ENCODE peak calls at places on chromosomes 13 and 19, in nine cellular contexts. O is Daoy; B is AG08395; P is COR-L47; K is stimulated activated CD4-positive, alpha-beta T cell treated with anti-CD3 and anti-CD28 coated beads, TNF-alpha, amount 100 ng/mL, for 1 hour; A is HS-27A; D is activated T-helper 1 cell treated with anti-CD3 and anti-CD28 coated beads, Interleukin-12 subunit alpha, Interleukin-12 subunit beta, Interleukin-2, Interleukin-4 antibody, amounts not matched to agents 30 ng/mL and 10 ng/mL and 1 ng/mL, durations not matched to agents 14 hours and 24 hours and 36 hours; Z is AG04450; Q is KG1. E is an unnamed sample.
A peak's percentile ranks its signal among the peaks of the same experiment; 100 is the strongest.

GRCh38 chr13:59750860-59751259 is 412.9 kb downstream of the DIAPH3 start:
- DNase-seq in O (no peak), B (peak; percentile 80), P (no peak), K (no peak), A (no peak), D (no peak), Z (peak; percentile 13), Q (no peak), E (no peak)

GRCh38 chr13:110981379-110981778 is 66.5 kb upstream of the ANKRD10 start:
- DNase-seq in O (no peak), B (no peak), P (no peak), K (no peak), A (no peak), D (no peak), Z (no peak), Q (no peak), E (no peak)

GRCh38 chr13:73938375-73939070 is 195.7 kb downstream of the KLF12 start:
- DNase-seq in O (peak; percentile 68), B (peak; percentile 69), P (no peak), K (no peak), A (peak; percentile 34), D (no peak), Z (peak; percentile 65), Q (no peak), E (peak; percentile 18)

GRCh38 chr13:97076898-97077297 is 82.6 kb upstream of the OXGR1 start:
- DNase-seq in O (peak; percentile 10), B (no peak), P (no peak), K (no peak), A (no peak), D (no peak), Z (no peak), Q (no peak), E (no peak)

GRCh38 chr13:20489185-20489820 is 36.4 kb downstream of the CRYL1 start:
- DNase-seq in O (peak; percentile 55), B (no peak), P (peak; percentile 84), K (no peak), A (no peak), D (peak; percentile 25), Z (no peak), Q (no peak), E (no peak)

GRCh38 chr13:79392882-79393563 is 13.0 kb downstream of the RBM26 start:
- DNase-seq in O (peak; percentile 63), B (peak; percentile 35), P (no peak), K (no peak), A (no peak), D (peak; percentile 29), Z (no peak), Q (peak; percentile 29), E (no peak)

GRCh38 chr19:32380269-32380668 is 25.3 kb upstream of the DPY19L3 start:
- DNase-seq in O (no peak), B (no peak), P (no peak), K (no peak), A (no peak), D (no peak), Z (no peak), Q (no peak), E (no peak)

GRCh38 chr13:82654851-82655517 is 1227.3 kb downstream of the SLITRK1 start:
- DNase-seq in O (no peak), B (no peak), P (no peak), K (no peak), A (no peak), D (no peak), Z (peak; percentile 56), Q (no peak), E (peak; percentile 44)

GRCh38 chr19:5691205-5691929 is 1.3 kb downstream of the RPL36 start:
- DNase-seq in O (peak; percentile 59), B (peak; percentile 25), P (peak; percentile 61), K (no peak), A (no peak), D (no peak), Z (no peak), Q (no peak), E (peak; percentile 70)

GRCh38 chr19:13838071-13838942 is 38.6 kb upstream of the NANOS3 start:
- DNase-seq in O (no peak), B (no peak), P (no peak), K (no peak), A (no peak), D (no peak), Z (no peak), Q (no peak), E (no peak)

GRCh38 chr13:51797664-51798488 is 6.1 kb downstream of the DHRS12 start:
- DNase-seq in O (peak; percentile 56), B (peak; percentile 15), P (peak; percentile 89), K (no peak), A (no peak), D (peak; percentile 52), Z (no peak), Q (peak; percentile 14), E (peak; percentile 42)

GRCh38 chr19:39824143-39825092 is 9.5 kb downstream of the DYRK1B start:
- DNase-seq in O (peak; percentile 90), B (peak; percentile 95), P (peak; percentile 96), K (peak; percentile 76), A (no peak), D (peak; percentile 87), Z (peak; percentile 72), Q (peak; percentile 12), E (no peak)

GRCh38 chr13:51315658-51316057 is 23.8 kb upstream of the SERPINE3 start:
- DNase-seq in O (peak; percentile 59), B (no peak), P (no peak), K (no peak), A (no peak), D (no peak), Z (no peak), Q (no peak), E (no peak)

GRCh38 chr19:2269244-2270156 is 12.5 kb downstream of the PEAK3 start:
- DNase-seq in O (peak; percentile 97), B (peak; percentile 100), P (peak; percentile 94), K (peak; percentile 98), A (peak; percentile 72), D (peak; percentile 99), Z (peak; percentile 89), Q (peak; percentile 74), E (peak; percentile 93)

GRCh38 chr19:12748489-12748888 is 3.1 kb upstream of the BEST2 start:
- DNase-seq in O (no peak), B (no peak), P (no peak), K (no peak), A (no peak), D (no peak), Z (no peak), Q (no peak), E (no peak)

GRCh38 chr19:38806371-38806770 is 6.4 kb downstream of the LGALS4 start:
- DNase-seq in O (no peak), B (no peak), P (no peak), K (no peak), A (no peak), D (no peak), Z (no peak), Q (no peak), E (no peak)

GRCh38 chr19:5096536-5096935 is 127.6 kb downstream of the KDM4B start:
- DNase-seq in O (no peak), B (no peak), P (peak; percentile 81), K (no peak), A (no peak), D (no peak), Z (no peak), Q (no peak), E (no peak)

GRCh38 chr13:36282818-36283432 is 14.7 kb downstream of the CCDC169 start:
- DNase-seq in O (no peak), B (peak; percentile 55), P (peak; percentile 52), K (no peak), A (no peak), D (no peak), Z (peak; percentile 4), Q (no peak), E (no peak)

GRCh38 chr13:80533175-80533574 is 192.2 kb upstream of the SPRY2 start:
- DNase-seq in O (no peak), B (no peak), P (no peak), K (no peak), A (no peak), D (no peak), Z (no peak), Q (no peak), E (no peak)

GRCh38 chr19:49436381-49437017 is 4.8 kb downstream of the SLC17A7 start:
- DNase-seq in O (peak; percentile 73), B (no peak), P (no peak), K (no peak), A (no peak), D (peak; percentile 48), Z (no peak), Q (no peak), E (no peak)

GRCh38 chr19:21109116-21109515 is 27.1 kb downstream of the ZNF714 start:
- DNase-seq in O (peak; percentile 5), B (no peak), P (no peak), K (no peak), A (no peak), D (no peak), Z (no peak), Q (no peak), E (no peak)

GRCh38 chr13:102495663-102496062 is 93.8 kb upstream of the FGF14 start:
- DNase-seq in O (no peak), B (no peak), P (no peak), K (no peak), A (no peak), D (no peak), Z (no peak), Q (no peak), E (no peak)

GRCh38 chr13:101817898-101818297 is 365.4 kb downstream of the ITGBL1 start:
- DNase-seq in O (no peak), B (no peak), P (no peak), K (no peak), A (no peak), D (no peak), Z (no peak), Q (no peak), E (no peak)

GRCh38 chr13:81493144-81493543 is 1152.2 kb upstream of the SPRY2 start:
- DNase-seq in O (no peak), B (no peak), P (no peak), K (no peak), A (no peak), D (no peak), Z (no peak), Q (no peak), E (no peak)

E was measured in MG63.